ENCODE peak calls at places on chromosome 13, in six cellular contexts. B is cerebellar nuclear complex; W is activated naive CD4-positive, alpha-beta T cell; R is nucleus accumbens; Y is left cardiac atrium; X is T-cell. O is an unnamed sample.

GRCh38 chr13:34340534-34340933 is 522.6 kb downstream of the RFC3 start:
- DNase-seq in R (no peak), B (no peak), W (no peak), Y (no peak), X (no peak), O (no peak)

GRCh38 chr13:110264685-110265275 is 42.2 kb downstream of the COL4A1 start:
- DNase-seq in W (no peak), B (no peak), X (no peak), Y (no peak), R (no peak), O (no peak)

GRCh38 chr13:66855110-66855509 is 375.0 kb downstream of the PCDH9 start:
- DNase-seq in R (no peak), W (no peak), Y (no peak), B (no peak), X (no peak), O (no peak)

GRCh38 chr13:108728370-108728769 is 99.0 kb downstream of the MYO16 start:
- DNase-seq in W (no peak), R (no peak), B (no peak), Y (no peak), X (no peak), O (no peak)

GRCh38 chr13:50248537-50249521 is 233.6 kb downstream of the KCNRG start:
- DNase-seq in R (no peak), X (no peak), Y (no peak), B (no peak), W (no peak), O (no peak)

GRCh38 chr13:21670006-21670882 is 629 bp upstream of the FGF9 start:
- DNase-seq in Y (peak), X (peak), R (no peak), B (no peak), W (peak), O (peak)

GRCh38 chr13:41609828-41610227 is 152.5 kb downstream of the RGCC start:
- DNase-seq in R (no peak), X (no peak), Y (no peak), B (no peak), W (no peak), O (no peak)

GRCh38 chr13:21033866-21034601 is 27.4 kb downstream of the LATS2 start:
- DNase-seq in W (no peak), X (no peak), B (no peak), Y (no peak), R (no peak), O (no peak)

GRCh38 chr13:61810065-61810464 is 394.4 kb upstream of the PCDH20 start:
- DNase-seq in B (no peak), Y (no peak), X (no peak), R (no peak), W (no peak), O (no peak)

GRCh38 chr13:41813426-41813825 is 147.5 kb downstream of the VWA8 start:
- DNase-seq in X (no peak), R (no peak), Y (no peak), B (no peak), W (no peak), O (no peak)

GRCh38 chr13:87671031-87671823 is at the start of gene SLITRK5:
- DNase-seq in B (peak), W (peak), X (peak), R (peak), Y (peak), O (no peak)

GRCh38 chr13:103531278-103531677 is 465.1 kb upstream of the SLC10A2 start:
- DNase-seq in X (no peak), W (no peak), B (no peak), Y (no peak), R (no peak), O (no peak)

GRCh38 chr13:25686831-25687495 is 315.2 kb downstream of the ATP8A2 start:
- DNase-seq in R (no peak), B (no peak), Y (no peak), W (no peak), X (no peak), O (no peak)

O was measured in T follicular helper cell.